ENCODE peak calls at places on chromosomes 11 and 22, in five cellular contexts. N, T, X, I and U are unnamed samples.

GRCh38 chr11:94563848-94564442 is 3.2 kb upstream of the PIWIL4 start:
- ATAC-seq in N (no peak), T (no peak), X (no peak), I (peak; percentile 27), U (no peak)

GRCh38 chr11:114382509-114382908 is 17.8 kb downstream of the C11orf71 start:
- ATAC-seq in N (no peak), T (no peak), X (no peak), I (no peak), U (no peak)

GRCh38 chr22:23652286-23652685 is 20.2 kb upstream of the DRICH1 start:
- ATAC-seq in N (no peak), T (no peak), X (no peak), I (no peak), U (no peak)

GRCh38 chr11:4672470-4672869 is 25.2 kb downstream of the OR51E2 start:
- ATAC-seq in N (no peak), T (no peak), X (no peak), I (no peak), U (no peak)

GRCh38 chr11:116927163-116927772 is 89.8 kb upstream of the APOA1 start:
- ATAC-seq in N (peak; percentile 18), T (no peak), X (no peak), I (peak; percentile 57), U (no peak)

GRCh38 chr11:15418887-15419286 is 304.2 kb downstream of the INSC start:
- ATAC-seq in N (no peak), T (no peak), X (no peak), I (no peak), U (no peak)

GRCh38 chr11:71478216-71478840 is 25.3 kb downstream of the NADSYN1 start:
- ATAC-seq in N (no peak), T (no peak), X (no peak), I (no peak), U (no peak)

GRCh38 chr11:13594045-13594444 is 74.4 kb upstream of the FAR1 start:
- ATAC-seq in N (no peak), T (no peak), X (no peak), I (no peak), U (no peak)

GRCh38 chr11:113504586-113504985 is 29.4 kb upstream of the DRD2 start:
- ATAC-seq in N (no peak), T (no peak), X (no peak), I (no peak), U (no peak)

GRCh38 chr11:35389897-35390462 is 29.4 kb downstream of the SLC1A2 start:
- ATAC-seq in N (no peak), T (no peak), X (no peak), I (no peak), U (no peak)

GRCh38 chr11:130816941-130817607 is 99.2 kb downstream of the SNX19 start:
- ATAC-seq in N (no peak), T (peak; percentile 57), X (no peak), I (no peak), U (peak; percentile 68)

GRCh38 chr11:48107188-48107704 is 109.4 kb upstream of the OR4B1 start:
- ATAC-seq in N (no peak), T (no peak), X (peak; percentile 89), I (no peak), U (no peak)

GRCh38 chr11:15889972-15890371 is 466.4 kb downstream of the SOX6 start:
- ATAC-seq in N (no peak), T (no peak), X (no peak), I (no peak), U (no peak)

GRCh38 chr11:104879514-104880190 is 18.6 kb downstream of the CASP12 start:
- ATAC-seq in N (no peak), T (no peak), X (no peak), I (no peak), U (no peak)

GRCh38 chr11:119340335-119341221 is at the start of gene C1QTNF5:
- ATAC-seq in N (peak; percentile 32), T (peak; percentile 78), X (no peak), I (peak; percentile 25), U (peak; percentile 62)

GRCh38 chr11:75820636-75821035 is 5.6 kb downstream of the UVRAG start:
- ATAC-seq in N (no peak), T (no peak), X (no peak), I (no peak), U (peak; percentile 52)
- TF ChIP-seq EP300 in N (no peak), T (no peak), X (no peak), I (no peak), U (no peak)

GRCh38 chr22:19869497-19870152 is 15.0 kb upstream of the GNB1L start:
- ATAC-seq in N (no peak), T (no peak), X (no peak), I (peak; percentile 5), U (no peak)

GRCh38 chr22:19871023-19871844 is 16.6 kb upstream of the GNB1L start:
- ATAC-seq in N (peak; percentile 44), T (no peak), X (no peak), I (peak; percentile 3), U (no peak)

GRCh38 chr22:19871845-19872778 is 17.4 kb upstream of the GNB1L start:
- ATAC-seq in N (peak; percentile 14), T (no peak), X (no peak), I (no peak), U (no peak)

GRCh38 chr22:19868773-19869471 is 14.2 kb upstream of the GNB1L start:
- ATAC-seq in N (no peak), T (no peak), X (no peak), I (peak; percentile 2), U (no peak)

DNA sequence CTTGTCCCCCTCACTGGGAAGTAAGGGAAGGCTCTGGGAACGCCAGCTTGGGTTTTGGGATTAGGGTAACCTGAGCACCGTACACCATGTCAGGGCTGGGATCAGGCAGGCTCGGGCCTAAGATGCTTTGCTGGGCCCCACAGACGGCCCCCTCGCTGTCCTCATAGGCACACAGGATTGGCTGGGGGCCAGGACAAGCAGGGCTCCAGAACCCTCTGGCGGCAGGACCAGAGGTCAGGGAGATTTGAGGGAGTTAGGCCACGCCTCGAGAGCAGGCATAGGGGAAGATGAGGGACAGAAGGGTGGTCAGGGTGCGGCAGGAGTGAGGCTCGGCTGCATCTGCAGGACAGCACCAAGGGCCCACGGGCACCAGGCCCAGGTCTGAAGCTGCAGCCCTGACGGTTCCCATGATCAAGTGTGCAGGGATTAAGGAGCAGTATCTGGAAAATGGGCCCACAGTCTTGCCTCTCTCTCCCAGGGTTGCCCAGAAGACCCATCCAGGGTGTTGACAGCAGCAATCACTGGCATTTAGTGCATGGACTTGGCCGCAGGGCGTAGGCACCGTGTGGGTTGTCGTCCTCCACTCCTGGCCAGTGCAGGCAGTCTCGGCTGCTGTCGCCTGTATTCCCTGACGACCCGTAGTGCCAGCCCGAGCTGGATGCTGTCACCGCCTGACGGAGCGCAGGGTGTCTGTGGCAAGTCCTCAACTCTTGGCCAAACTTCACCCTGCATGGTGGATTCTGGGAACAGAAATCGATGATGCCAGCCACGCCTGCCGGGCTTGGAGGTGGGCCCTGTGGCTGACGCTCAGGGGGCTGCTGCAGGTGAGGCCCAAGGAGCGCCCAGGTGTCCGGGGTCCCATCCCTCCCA is 15.7 kb upstream of the GNB1L start:
- ATAC-seq in N (peak; percentile 41), T (no peak), X (no peak), I (peak; percentile 4), U (no peak)
- H3K4me1 ChIP-seq in N (peaks cover 31% of the 10 kb centered on the region), T (peaks cover 14% of the 10 kb centered on the region), X (no peaks in the 10 kb centered on the region), I (peaks cover 68% of the 10 kb centered on the region), U (no peaks in the 10 kb centered on the region)

DNA sequence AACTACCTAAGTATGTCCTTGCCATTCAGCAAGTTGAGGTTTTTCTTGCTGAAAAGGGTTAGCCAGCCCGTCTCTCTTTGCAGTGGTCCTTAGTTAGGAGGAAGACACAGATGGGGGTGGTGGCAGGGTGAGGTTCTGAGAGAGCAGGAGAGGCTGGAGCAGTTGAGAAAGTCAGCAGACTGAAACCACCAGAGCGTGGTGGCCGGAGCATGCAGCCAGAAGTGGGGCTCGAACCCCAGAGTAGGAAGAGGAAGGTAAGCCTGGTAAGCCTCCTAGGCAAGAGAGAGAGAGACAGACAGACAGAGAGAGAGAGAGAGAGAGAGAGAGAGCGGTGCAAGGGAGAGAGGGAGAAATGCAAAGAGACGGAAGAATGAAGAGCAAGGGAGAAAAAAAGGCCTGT is 9.2 kb upstream of the SCN4B start:
- ATAC-seq in N (no peak), T (no peak), X (no peak), I (no peak), U (no peak)
- H3K27me3 ChIP-seq in N (peaks cover 88% of the 10 kb centered on the region), T (peaks cover 6% of the 10 kb centered on the region), X (peaks cover 8% of the 10 kb centered on the region), I (peaks cover 83% of the 10 kb centered on the region), U (peaks cover 70% of the 10 kb centered on the region)

GRCh38 chr11:95704865-95705264 is 84.7 kb downstream of the FAM76B start:
- ATAC-seq in N (peak; percentile 34), T (no peak), X (no peak), I (no peak), U (no peak)
- TF ChIP-seq EP300 in N (no peak), T (no peak), X (no peak), I (no peak), U (no peak)

GRCh38 chr22:46111645-46112306 is 38.5 kb upstream of the PPARA start:
- ATAC-seq in N (no peak), T (no peak), X (no peak), I (no peak), U (no peak)

GRCh38 chr22:46113910-46114517 is 36.3 kb upstream of the PPARA start:
- ATAC-seq in N (no peak), T (no peak), X (no peak), I (no peak), U (peak; percentile 24)

GRCh38 chr22:46114518-46115387 is 35.6 kb upstream of the PPARA start:
- ATAC-seq in N (no peak), T (no peak), X (no peak), I (no peak), U (no peak)

GRCh38 chr22:46112405-46112804 is 37.9 kb upstream of the PPARA start:
- ATAC-seq in N (no peak), T (no peak), X (no peak), I (no peak), U (no peak)

GRCh38 chr22:46113110-46113909 is 37.0 kb upstream of the PPARA start:
- ATAC-seq in N (no peak), T (no peak), X (no peak), I (no peak), U (no peak)
- H3K4me1 ChIP-seq in N (peaks cover 43% of the 10 kb centered on the region), T (peaks cover 46% of the 10 kb centered on the region), X (no peaks in the 10 kb centered on the region), I (peaks cover 76% of the 10 kb centered on the region), U (peaks cover 90% of the 10 kb centered on the region)

GRCh38 chr22:43399980-43400358 is 11.8 kb upstream of the MPPED1 start:
- ATAC-seq in N (no peak), T (no peak), X (no peak), I (no peak), U (no peak)
- H3K27me3 ChIP-seq in N (peaks cover 3% of the 10 kb centered on the region), T (no peaks in the 10 kb centered on the region), X (no peaks in the 10 kb centered on the region), I (peaks cover 4% of the 10 kb centered on the region), U (peaks cover 66% of the 10 kb centered on the region)

GRCh38 chr11:9567401-9567800 is 6.1 kb upstream of the WEE1 start:
- ATAC-seq in N (no peak), T (no peak), X (no peak), I (no peak), U (no peak)

GRCh38 chr11:9568161-9568853 is 5.2 kb upstream of the WEE1 start:
- ATAC-seq in N (no peak), T (no peak), X (no peak), I (no peak), U (no peak)

GRCh38 chr11:9570313-9570712 is 3.2 kb upstream of the WEE1 start:
- ATAC-seq in N (no peak), T (no peak), X (no peak), I (no peak), U (no peak)

GRCh38 chr11:9569588-9570164 is 3.8 kb upstream of the WEE1 start:
- ATAC-seq in N (no peak), T (no peak), X (no peak), I (no peak), U (no peak)

GRCh38 chr11:9568854-9569587 is 4.4 kb upstream of the WEE1 start:
- ATAC-seq in N (peak; percentile 67), T (peak; percentile 63), X (no peak), I (no peak), U (peak; percentile 48)
- TF ChIP-seq EP300 in N (peak; percentile 79), T (no peak), X (no peak), I (no peak), U (no peak)